ENCODE peak calls at places on chromosomes 16 and 17, in four cellular contexts. G is cardiac muscle cell, P is HFF-Myc, F is fibroblast of mammary gland. C is an unnamed sample.

GRCh38 chr17:35784895-35785294 is 10.5 kb downstream of the MMP28 start:
- DNase-seq in F (no peak), G (no peak), P (no peak), C (no peak)

GRCh38 chr17:82531431-82531881 is 11.9 kb downstream of the FOXK2 start:
- DNase-seq in G (no peak), P (no peak), F (peak), C (no peak)

GRCh38 chr17:49217651-49218413 is 7.3 kb downstream of the ABI3 start:
- DNase-seq in F (no peak), P (no peak), G (no peak), C (no peak)

GRCh38 chr16:8914098-8914497 is 31.9 kb downstream of the LITAFD start:
- DNase-seq in F (no peak), G (no peak), P (no peak), C (no peak)

GRCh38 chr17:48127371-48128051 is 19.9 kb downstream of the SNX11 start:
- DNase-seq in G (no peak), P (peak), F (no peak), C (no peak)

GRCh38 chr16:15053904-15054303 is 2.0 kb downstream of the NTAN1 start:
- DNase-seq in P (no peak), F (no peak), G (no peak), C (no peak)

GRCh38 chr16:8660841-8661301 is 13.5 kb upstream of the ABAT start:
- DNase-seq in F (peak), P (peak), G (peak), C (peak)

GRCh38 chr17:49946964-49947584 is 21.9 kb upstream of the DLX4 start:
- DNase-seq in P (no peak), F (no peak), G (no peak), C (no peak)

GRCh38 chr17:29059281-29059680 is 16.3 kb downstream of the PIPOX start:
- DNase-seq in G (no peak), P (peak), F (peak), C (no peak)

GRCh38 chr17:35255316-35255715 is 12.4 kb downstream of the SLFN5 start:
- DNase-seq in G (no peak), F (no peak), P (no peak), C (no peak)

GRCh38 chr16:2816751-2817495 is at the start of gene PRSS21:
- DNase-seq in F (no peak), G (no peak), P (no peak), C (no peak)

GRCh38 chr16:50547340-50547865 is 793 bp upstream of the NKD1 start:
- DNase-seq in F (no peak), P (no peak), G (peak), C (no peak)

GRCh38 chr16:49473131-49473530 is 99.5 kb downstream of the C16orf78 start:
- DNase-seq in P (no peak), F (no peak), G (no peak), C (no peak)

GRCh38 chr16:48912360-48912759 is 302.4 kb upstream of the N4BP1 start:
- DNase-seq in G (no peak), P (no peak), F (no peak), C (no peak)

GRCh38 chr17:7293821-7294613 is 422 bp downstream of the YBX2 start:
- DNase-seq in G (peak), P (no peak), F (no peak), C (no peak)

GRCh38 chr16:46768809-46769208 is 20.7 kb upstream of the MYLK3 start:
- DNase-seq in P (no peak), G (no peak), F (no peak), C (no peak)

GRCh38 chr17:15341385-15341849 is at the start of gene TEKT3:
- DNase-seq in P (no peak), G (peak), F (peak), C (peak)

GRCh38 chr16:50304467-50305440 is 38.4 kb downstream of the ADCY7 start:
- DNase-seq in P (no peak), G (no peak), F (no peak), C (no peak)

DNA sequence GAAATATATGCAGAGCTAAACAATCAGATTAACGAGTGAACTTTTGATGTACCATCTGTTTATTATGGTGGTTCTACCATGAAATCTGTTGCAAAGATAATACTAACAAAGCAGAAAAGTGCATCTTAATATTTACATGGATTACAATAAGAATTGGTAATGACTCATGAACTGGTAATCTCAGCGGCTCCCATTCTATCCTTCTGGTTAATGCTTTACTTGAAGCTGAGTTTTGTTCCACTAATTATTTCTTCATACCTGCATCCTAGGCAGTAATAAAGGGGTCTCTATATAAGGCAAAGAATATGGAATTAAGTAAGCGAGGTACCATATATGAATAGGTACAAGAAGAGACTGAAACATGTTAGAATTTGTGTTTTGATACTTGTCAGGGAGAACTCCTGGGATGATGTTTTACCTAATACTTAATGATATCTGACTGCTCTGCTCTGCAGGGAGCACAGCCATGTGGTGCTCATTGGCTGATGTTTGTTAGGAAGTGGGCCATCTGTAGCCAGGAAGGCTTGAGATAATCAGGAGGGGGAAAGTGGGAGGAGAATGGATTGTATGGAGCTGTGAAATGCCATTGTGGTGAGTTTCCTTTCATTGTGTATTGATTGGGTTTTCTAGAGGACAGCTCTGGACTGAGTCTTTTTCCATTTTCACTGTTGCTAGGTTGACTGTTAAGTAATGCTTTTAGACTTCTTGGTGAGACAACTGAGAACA is 52.6 kb downstream of the MAP2K6 start:
- DNase-seq in P (peak), F (peak), G (no peak), C (peak)
- H3K4me3 ChIP-seq in P (no peak), F (no peak), G (no peak), C (no peak)

DNA sequence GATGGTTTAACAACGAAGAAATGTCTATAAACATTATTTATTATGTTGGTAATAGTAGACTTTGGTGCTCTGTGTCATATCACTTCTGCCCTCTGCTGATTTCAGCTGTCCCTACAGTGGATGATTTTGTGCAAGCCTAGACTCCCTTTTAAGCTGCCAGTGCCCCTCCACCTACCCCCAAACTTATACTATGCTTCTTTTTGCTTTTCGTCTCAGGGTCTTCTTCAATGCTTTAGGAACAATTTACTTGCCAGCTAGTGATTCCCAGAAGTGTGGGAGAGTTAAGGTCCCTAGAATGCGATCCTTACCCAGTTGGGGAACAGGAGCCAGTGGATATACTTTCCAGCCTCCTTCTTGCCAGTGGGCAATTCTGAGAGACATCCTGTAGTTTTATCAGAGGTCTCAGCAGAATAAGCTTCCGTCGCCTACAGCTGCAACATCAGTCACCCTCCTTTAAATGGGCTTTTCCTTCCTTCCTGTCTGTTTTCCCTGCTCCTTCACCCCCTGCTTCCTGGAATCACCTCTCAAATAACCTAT is 4.1 kb downstream of the ICAM2 start:
- DNase-seq in G (no peak), P (no peak), F (no peak), C (no peak)
- TF ChIP-seq CTCF in G (peak), P (no peak), F (peak), C (peak)

GRCh38 chr17:12987120-12987519 is 30.7 kb downstream of the ELAC2 start:
- DNase-seq in F (no peak), G (no peak), P (no peak), C (no peak)

GRCh38 chr17:12982224-12982623 is 35.6 kb downstream of the ELAC2 start:
- DNase-seq in G (no peak), P (no peak), F (no peak), C (no peak)

GRCh38 chr17:12979826-12980500 is 37.9 kb downstream of the ELAC2 start:
- DNase-seq in F (peak), G (no peak), P (no peak), C (no peak)

GRCh38 chr17:12985431-12986285 is 32.2 kb downstream of the ELAC2 start:
- DNase-seq in F (peak), G (peak), P (no peak), C (peak)

DNA sequence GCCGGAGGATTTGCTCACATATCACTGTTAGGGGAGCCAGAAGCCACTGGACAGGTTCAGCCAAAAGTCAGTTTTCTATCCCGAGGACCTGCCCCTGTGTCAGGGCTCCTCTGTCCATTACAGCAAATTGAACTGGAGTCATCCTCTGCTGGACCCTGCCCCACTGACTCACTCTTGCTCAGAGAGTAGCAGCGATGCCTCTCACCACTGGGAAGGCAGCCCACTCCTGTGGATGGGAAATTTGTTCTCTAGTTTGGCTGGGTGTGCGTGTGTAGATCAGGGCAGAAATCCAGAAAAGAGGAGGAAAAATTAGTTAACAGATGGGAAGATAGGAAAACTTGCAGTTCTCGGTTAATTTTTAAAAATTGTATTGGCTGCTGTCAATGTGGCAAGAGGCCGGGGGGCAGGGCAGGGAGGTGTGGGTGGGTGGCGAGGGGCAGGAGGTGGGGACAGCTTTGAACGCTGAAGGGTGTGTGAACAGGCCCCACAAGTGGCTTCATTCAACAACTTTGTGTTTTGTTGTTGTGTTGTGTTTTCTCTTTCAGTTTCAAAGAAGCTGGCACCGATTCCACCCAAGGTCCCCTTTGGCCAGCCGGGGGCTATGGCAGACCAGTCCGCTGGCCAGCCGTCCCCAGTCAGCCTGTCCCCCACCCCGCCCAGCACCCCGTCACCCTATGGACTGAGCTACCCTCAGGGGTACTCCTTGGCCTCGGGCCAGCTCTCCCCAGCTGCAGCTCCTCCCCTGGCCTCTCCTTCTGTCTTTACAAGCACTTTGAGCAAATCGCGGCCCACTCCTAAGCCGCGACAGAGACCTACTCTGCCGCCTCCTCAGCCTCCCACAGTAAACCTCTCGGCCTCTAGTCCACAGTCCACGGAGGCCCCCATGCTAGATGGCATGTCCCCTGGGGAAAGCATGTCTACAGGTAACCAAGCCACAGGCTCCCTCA is 33.6 kb downstream of the ELAC2 start:
- DNase-seq in G (no peak), F (peak), P (no peak), C (peak)
- H3K4me3 ChIP-seq in G (no peak), F (no peak), P (no peak), C (peak)

DNA sequence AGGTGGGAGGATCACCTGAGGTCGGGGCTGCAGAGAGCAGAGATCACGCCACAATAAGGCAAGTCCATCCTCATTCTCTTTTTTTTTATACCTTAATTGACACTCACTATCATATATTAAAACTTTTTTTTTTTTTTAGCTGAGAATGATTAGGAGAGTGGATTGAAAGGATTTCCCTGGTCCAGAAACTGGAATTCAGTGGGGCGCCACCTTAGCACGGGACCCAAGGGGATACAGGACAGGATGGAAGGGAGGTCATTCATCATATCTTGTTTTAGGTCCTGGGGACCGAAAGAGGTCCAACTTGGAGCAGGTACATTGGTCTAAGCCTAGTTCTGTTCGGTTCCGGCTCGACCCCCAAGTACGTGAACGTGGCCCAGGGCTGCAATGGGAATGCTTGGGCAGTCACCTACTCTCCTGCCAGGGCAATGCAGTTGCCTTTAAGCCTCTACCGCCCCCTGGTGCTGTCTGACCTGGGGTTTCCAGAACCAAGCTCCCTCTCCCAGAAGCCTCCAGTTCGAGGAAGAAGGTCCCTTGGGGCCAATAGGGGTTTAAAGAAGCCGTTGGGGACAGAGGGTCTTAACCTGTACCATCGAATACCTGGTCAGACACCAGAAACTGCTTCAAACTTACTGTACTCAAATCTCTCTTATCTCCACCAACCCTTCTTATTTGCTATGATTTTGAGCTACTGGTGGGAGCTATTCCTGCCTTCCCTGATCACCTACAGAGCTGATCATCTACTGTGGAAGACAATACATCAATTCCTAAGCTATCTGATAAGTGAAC is 19.9 kb upstream of the GPATCH8 start:
- DNase-seq in G (peak), P (no peak), F (peak), C (no peak)
- TF ChIP-seq CTCF in G (peak), P (peak), F (peak), C (peak)

GRCh38 chr17:1271020-1271423 is 778 bp downstream of the BHLHA9 start:
- DNase-seq in P (no peak), G (no peak), F (no peak), C (no peak)
- H3K4me3 ChIP-seq in P (no peak), G (no peak), F (no peak), C (no peak)

GRCh38 chr17:33966410-33967063 is 288.5 kb upstream of the CCL2 start:
- DNase-seq in P (no peak), G (no peak), F (no peak), C (no peak)

GRCh38 chr17:33967608-33968349 is 287.3 kb upstream of the CCL2 start:
- DNase-seq in P (no peak), F (no peak), G (no peak), C (no peak)

GRCh38 chr17:33962857-33963655 is 292.0 kb upstream of the CCL2 start:
- DNase-seq in P (no peak), F (no peak), G (no peak), C (no peak)

GRCh38 chr17:33968350-33969044 is 286.6 kb upstream of the CCL2 start:
- DNase-seq in G (no peak), P (no peak), F (no peak), C (no peak)

GRCh38 chr17:33964344-33964979 is 290.6 kb upstream of the CCL2 start:
- DNase-seq in G (no peak), P (no peak), F (no peak), C (no peak)
- TF ChIP-seq CTCF in G (no peak), P (no peak), F (no peak), C (no peak)

DNA sequence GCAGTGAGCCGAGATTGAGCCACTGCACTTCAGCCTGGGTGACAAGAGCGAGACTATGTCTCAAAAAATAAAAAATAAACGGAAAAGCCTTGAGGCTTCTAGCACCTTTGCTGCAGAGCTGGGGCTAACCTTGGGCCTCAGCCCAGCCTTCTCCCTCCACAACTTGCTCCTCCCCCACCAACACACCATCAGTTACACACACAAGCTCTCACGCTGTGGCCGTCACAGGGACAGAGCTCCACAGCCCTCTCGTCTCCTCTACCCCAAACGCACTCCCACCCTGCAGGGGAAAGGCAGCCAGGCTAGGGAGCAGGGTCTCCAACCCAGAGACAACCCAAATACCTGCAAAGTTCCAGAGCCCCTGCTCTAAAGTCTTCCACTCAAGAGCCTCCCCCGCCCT is 22.0 kb upstream of the MRPS23 start:
- DNase-seq in G (no peak), F (no peak), P (no peak), C (no peak)
- H3K4me3 ChIP-seq in G (no peak), F (no peak), P (no peak), C (no peak)

GRCh38 chr17:8742828-8743227 is 1.8 kb downstream of the CCDC42 start:
- DNase-seq in G (no peak), P (no peak), F (no peak), C (no peak)
- TF ChIP-seq CTCF in G (no peak), P (no peak), F (no peak), C (no peak)

C was measured in astrocyte of the cerebellum.